ENCODE peak calls at places on chromosomes 4 and X, in eight cellular contexts. F is C1 segment of cervical spinal cord; Q is neural crest cell; V is progenitor cell of endocrine pancreas; H is fibroblast of pulmonary artery; B is activated T-cell treated with anti-CD3 and anti-CD28 coated beads, Interleukin-2, amount 50 U/mL, for 48 hours; G is lung; O is HS-27A. X is an unnamed sample.

GRCh38 chr4:38281416-38282071 is 321.3 kb downstream of the PTTG2 start:
- DNase-seq in F (no peak), Q (no peak), V (no peak), H (peak), B (no peak), G (no peak), O (no peak), X (no peak)

GRCh38 chr4:169335331-169335730 is 64.6 kb upstream of the SH3RF1 start:
- DNase-seq in F (no peak), Q (no peak), V (no peak), H (peak), B (no peak), G (no peak), O (no peak), X (no peak)

GRCh38 chrX:83845397-83845796 is 15.5 kb upstream of the CYLC1 start:
- DNase-seq in F (peak), Q (no peak), V (no peak), H (peak), B (peak), G (no peak), O (no peak), X (no peak)

GRCh38 chr4:185716008-185716976 is 95.7 kb downstream of the SORBS2 start:
- DNase-seq in F (no peak), Q (no peak), V (no peak), H (no peak), B (no peak), G (peak), O (no peak), X (no peak)

GRCh38 chr4:184913356-184914143 is 87.8 kb upstream of the ACSL1 start:
- DNase-seq in F (no peak), Q (no peak), V (no peak), H (no peak), B (no peak), G (no peak), O (no peak), X (no peak)

GRCh38 chr4:73990988-73991883 is 3.2 kb upstream of the PPBP start:
- DNase-seq in F (no peak), Q (no peak), V (no peak), H (no peak), B (no peak), G (no peak), O (no peak), X (no peak)

GRCh38 chr4:76407440-76408119 is 13.4 kb downstream of the CCDC158 start:
- DNase-seq in F (no peak), Q (no peak), V (no peak), H (no peak), B (no peak), G (no peak), O (no peak), X (no peak)

GRCh38 chrX:38987135-38987780 is 186.0 kb downstream of the MID1IP1 start:
- DNase-seq in F (no peak), Q (no peak), V (no peak), H (no peak), B (no peak), G (no peak), O (no peak), X (no peak)

GRCh38 chrX:111519215-111519614 is 7.8 kb downstream of the SERTM2 start:
- DNase-seq in F (no peak), Q (peak), V (no peak), H (peak), B (no peak), G (no peak), O (no peak), X (no peak)

GRCh38 chr4:17063870-17064269 is 165.4 kb upstream of the LDB2 start:
- DNase-seq in F (no peak), Q (no peak), V (no peak), H (no peak), B (no peak), G (no peak), O (peak), X (no peak)

GRCh38 chr4:2806392-2807355 is 13.8 kb downstream of the SH3BP2 start:
- DNase-seq in F (no peak), Q (no peak), V (no peak), H (peak), B (no peak), G (peak), O (no peak), X (no peak)

GRCh38 chrX:40266490-40267333 is 169.0 kb upstream of the BCOR start:
- DNase-seq in F (peak), Q (peak), V (peak), H (peak), B (peak), G (peak), O (no peak), X (peak)

GRCh38 chrX:108537005-108537404 is 97.4 kb downstream of the COL4A5 start:
- DNase-seq in F (no peak), Q (peak), V (no peak), H (peak), B (no peak), G (no peak), O (no peak), X (no peak)

GRCh38 chr4:184503869-184504300 is 29.5 kb upstream of the IRF2 start:
- DNase-seq in F (no peak), Q (no peak), V (no peak), H (peak), B (peak), G (no peak), O (no peak), X (no peak)

GRCh38 chr4:94947681-94948108 is 189.9 kb downstream of the BMPR1B start:
- DNase-seq in F (no peak), Q (no peak), V (no peak), H (no peak), B (no peak), G (no peak), O (no peak), X (no peak)

GRCh38 chr4:60216752-60217151 is 983.4 kb upstream of the ADGRL3 start:
- DNase-seq in F (no peak), Q (no peak), V (no peak), H (peak), B (no peak), G (no peak), O (peak), X (no peak)

X was measured in left lobe of liver.